ENCODE peak calls at places on chromosomes 13 and 19, in six cellular contexts. W, Z, Y, M, F and E are unnamed samples.

GRCh38 chr13:82688400-82688999 is 1193.8 kb downstream of the SLITRK1 start:
- DNase-seq in M (no peak), W (no peak), Z (no peak), Y (peak; percentile 3), F (no peak), E (no peak)

GRCh38 chr13:45807520-45808099 is 43.9 kb downstream of the SIAH3 start:
- DNase-seq in M (peak; percentile 74), Y (peak; percentile 42), W (peak; percentile 93), F (peak; percentile 43), Z (peak; percentile 15), E (no peak)

GRCh38 chr19:48203227-48203793 is 32.8 kb downstream of the ZSWIM9 start:
- DNase-seq in F (no peak), W (no peak), Z (no peak), Y (no peak), M (no peak), E (no peak)

GRCh38 chr19:54536956-54537355 is 34.3 kb downstream of the LAIR2 start:
- DNase-seq in F (no peak), M (no peak), W (no peak), Z (no peak), Y (no peak), E (no peak)

GRCh38 chr13:77002590-77003190 is 10.8 kb downstream of the CLN5 start:
- DNase-seq in F (peak; percentile 22), Y (peak; percentile 24), Z (no peak), M (peak; percentile 71), W (peak; percentile 53), E (no peak)

GRCh38 chr13:95121516-95121915 is 179.7 kb downstream of the ABCC4 start:
- DNase-seq in Z (no peak), Y (peak; percentile 7), W (no peak), M (no peak), F (no peak), E (no peak)

GRCh38 chr19:2333027-2333806 is 4.7 kb downstream of the SPPL2B start:
- DNase-seq in Y (no peak), M (no peak), W (no peak), Z (no peak), F (no peak), E (peak; percentile 49)

GRCh38 chr19:3285647-3286176 is 61.3 kb downstream of the CELF5 start:
- DNase-seq in M (peak; percentile 93), Z (peak; percentile 99), Y (peak; percentile 5), W (no peak), F (peak; percentile 58), E (no peak)

GRCh38 chr13:20521388-20521787 is 4.3 kb downstream of the CRYL1 start:
- DNase-seq in W (no peak), Z (no peak), F (no peak), M (peak; percentile 16), Y (no peak), E (no peak)

GRCh38 chr13:32428581-32429072 is 697 bp upstream of the N4BP2L1 start:
- DNase-seq in W (no peak), F (no peak), Y (no peak), M (no peak), Z (no peak), E (no peak)

GRCh38 chr19:16153582-16154336 is 10.3 kb downstream of the HSH2D start:
- DNase-seq in W (peak; percentile 40), M (peak; percentile 88), F (no peak), Y (no peak), Z (peak; percentile 61), E (peak; percentile 27)

GRCh38 chr13:114142640-114143490 is 10.4 kb upstream of the RASA3 start:
- DNase-seq in W (no peak), F (no peak), M (no peak), Y (no peak), Z (peak; percentile 30), E (peak; percentile 86)

GRCh38 chr13:113928701-113929627 is 44.9 kb downstream of the C13orf46 start:
- DNase-seq in W (no peak), F (no peak), M (no peak), Z (no peak), Y (peak; percentile 68), E (no peak)

GRCh38 chr19:1396768-1397679 is 4.3 kb downstream of the GAMT start:
- DNase-seq in F (no peak), M (no peak), W (no peak), Y (no peak), Z (peak; percentile 32), E (no peak)

GRCh38 chr13:80011448-80012212 is 329.3 kb downstream of the SPRY2 start:
- DNase-seq in W (no peak), Z (no peak), M (no peak), Y (no peak), F (no peak), E (no peak)

GRCh38 chr19:37470216-37470615 is 1.1 kb downstream of the ZNF570 start:
- DNase-seq in M (no peak), W (no peak), F (no peak), Z (no peak), Y (no peak), E (no peak)

GRCh38 chr13:101868585-101869469 is 416.4 kb downstream of the ITGBL1 start:
- DNase-seq in Y (no peak), Z (no peak), F (no peak), W (no peak), M (no peak), E (no peak)

GRCh38 chr19:16368385-16369305 is 44.0 kb downstream of the KLF2 start:
- DNase-seq in Y (no peak), W (no peak), Z (no peak), M (no peak), F (no peak), E (peak; percentile 60)

GRCh38 chr19:34120846-34121639 is 51.3 kb upstream of the LSM14A start:
- DNase-seq in F (peak; percentile 87), Y (peak; percentile 34), M (peak; percentile 77), W (peak; percentile 63), Z (peak; percentile 52), E (peak; percentile 56)

GRCh38 chr13:27810009-27810408 is 17.7 kb downstream of the GSX1 start:
- DNase-seq in Z (no peak), W (no peak), M (no peak), F (no peak), Y (no peak), E (no peak)

GRCh38 chr13:52345048-52345447 is 60.9 kb downstream of the THSD1 start:
- DNase-seq in Z (no peak), Y (peak; percentile 71), W (no peak), F (no peak), M (no peak), E (no peak)

GRCh38 chr19:40465025-40465780 is at the start of gene BLVRB:
- DNase-seq in W (no peak), M (peak; percentile 19), Y (peak; percentile 83), F (no peak), Z (no peak), E (no peak)

GRCh38 chr19:51810228-51810627 is 15.3 kb downstream of the FPR3 start:
- DNase-seq in W (no peak), Z (no peak), Y (no peak), F (no peak), M (peak; percentile 27), E (peak; percentile 31)

DNA sequence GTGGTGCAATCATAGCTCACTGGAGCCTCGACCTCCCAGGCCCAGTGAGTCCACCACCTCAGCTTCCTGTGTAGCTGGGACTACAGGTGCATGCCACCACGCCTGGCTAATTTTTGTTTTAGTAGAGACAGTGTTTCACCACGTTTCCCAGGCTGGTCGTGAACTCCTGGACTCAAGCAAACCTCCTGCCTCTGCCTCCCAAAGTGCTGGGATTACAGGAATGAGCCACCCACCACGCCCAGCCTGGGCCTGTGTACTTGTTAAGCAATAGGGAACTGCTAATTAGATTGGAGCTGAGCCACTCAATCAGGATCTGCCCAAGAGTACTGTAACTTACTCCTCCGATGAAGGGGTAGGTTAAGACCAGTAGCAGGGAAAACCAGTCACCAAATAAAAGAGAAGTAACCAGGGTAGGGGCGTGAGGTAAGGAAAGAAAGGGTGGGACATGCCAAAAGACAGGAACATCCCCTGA is 2.4 kb downstream of the DDX39A start:
- DNase-seq in F (no peak), Z (peak; percentile 18), W (no peak), M (no peak), Y (no peak), E (no peak)
- H3K4me2 ChIP-seq in F (peak overlapping the region; percentile 79), Z (peak overlapping the region; percentile 82), W (no peak overlapping the region), M (no peak overlapping the region), Y (peak overlapping the region; percentile 70), E (peak overlapping the region; percentile 84)

GRCh38 chr13:109162248-109163051 is 533.0 kb downstream of the MYO16 start:
- DNase-seq in Y (no peak), M (no peak), W (no peak), F (no peak), Z (no peak), E (peak; percentile 45)
- H3K4me2 ChIP-seq in Y (no peak overlapping the region), M (no peak overlapping the region), W (no peak overlapping the region), F (no peak overlapping the region), Z (no peak overlapping the region), E (no peak overlapping the region)

GRCh38 chr19:17779281-17779930 is 15.5 kb upstream of the B3GNT3 start:
- DNase-seq in M (peak; percentile 98), Y (peak; percentile 48), W (peak; percentile 95), Z (peak; percentile 85), F (peak; percentile 52), E (no peak)

GRCh38 chr19:17788632-17789031 is 6.3 kb upstream of the B3GNT3 start:
- DNase-seq in W (no peak), M (no peak), Z (no peak), Y (no peak), F (no peak), E (no peak)

GRCh38 chr19:17780781-17781180 is 14.2 kb upstream of the B3GNT3 start:
- DNase-seq in Y (no peak), W (no peak), M (no peak), Z (no peak), F (no peak), E (no peak)

GRCh38 chr19:17787274-17787913 is 7.5 kb upstream of the B3GNT3 start:
- DNase-seq in F (no peak), M (no peak), Z (no peak), Y (no peak), W (no peak), E (no peak)

GRCh38 chr19:17784201-17785008 is 10.5 kb upstream of the B3GNT3 start:
- DNase-seq in F (peak; percentile 70), M (peak; percentile 94), Y (peak; percentile 28), Z (peak; percentile 73), W (peak; percentile 85), E (peak; percentile 75)
- H3K4me2 ChIP-seq in F (no peak overlapping the region), M (peak overlapping the region; percentile 34), Y (no peak overlapping the region), Z (no peak overlapping the region), W (no peak overlapping the region), E (no peak overlapping the region)

GRCh38 chr13:110713981-110714797 is 689 bp downstream of the ING1 start:
- DNase-seq in M (peak; percentile 53), F (no peak), Y (peak; percentile 52), Z (no peak), W (peak; percentile 68), E (peak; percentile 74)

GRCh38 chr13:110713642-110713952 is at the start of gene ING1:
- DNase-seq in Y (no peak), Z (no peak), M (no peak), W (no peak), F (no peak), E (no peak)

GRCh38 chr13:110715395-110716234 is 2.1 kb downstream of the ING1 start:
- DNase-seq in F (peak; percentile 82), M (peak; percentile 99), Z (peak; percentile 88), Y (peak; percentile 100), W (peak; percentile 100), E (peak; percentile 98)

GRCh38 chr13:110714798-110715394 is 1.4 kb downstream of the ING1 start:
- DNase-seq in F (no peak), Y (peak; percentile 41), W (peak; percentile 79), M (peak; percentile 64), Z (no peak), E (peak; percentile 72)

DNA sequence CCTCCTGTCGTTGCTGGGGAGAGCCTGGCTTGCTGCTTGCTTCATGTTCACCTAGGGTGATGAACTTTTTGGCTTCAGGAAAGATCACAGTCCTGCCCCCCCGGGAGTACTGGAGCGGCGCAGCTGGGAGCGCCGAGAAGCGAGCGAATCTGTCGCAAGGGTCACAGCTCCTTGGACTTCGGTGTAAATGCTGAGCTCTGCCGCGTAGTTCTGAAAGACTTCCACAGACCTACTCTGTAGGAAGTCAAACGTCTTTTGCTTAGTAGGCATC is 2.7 kb downstream of the ING1 start:
- DNase-seq in Y (peak; percentile 10), F (no peak), M (peak; percentile 46), Z (no peak), W (peak; percentile 69), E (peak; percentile 37)
- H3K4me2 ChIP-seq in Y (peak overlapping the region; percentile 92), F (peak overlapping the region; percentile 94), M (peak overlapping the region; percentile 89), Z (peak overlapping the region; percentile 83), W (peak overlapping the region; percentile 25), E (peak overlapping the region; percentile 93)